ENCODE peak calls at places on chromosome 22, in four cellular contexts. P is GM12865, D is left ventricle myocardium inferior, B is NB4. A is an unnamed sample.

GRCh38 chr22:19800761-19801244 is 40.2 kb downstream of the TBX1 start:
- DNase-seq in P (no peak), D (no peak), B (peak), A (no peak)

GRCh38 chr22:48320671-48321515 is 1506.8 kb downstream of the BRD1 start:
- DNase-seq in P (no peak), D (no peak), B (no peak), A (no peak)

GRCh38 chr22:22550789-22551434 is 8.2 kb downstream of the PRAME start:
- DNase-seq in P (no peak), D (no peak), B (no peak), A (no peak)

GRCh38 chr22:47572443-47572842 is 810.0 kb downstream of the TBC1D22A start:
- DNase-seq in P (no peak), D (no peak), B (no peak), A (peak)

GRCh38 chr22:17369553-17370035 is 334 bp downstream of the CECR2 start:
- DNase-seq in P (peak), D (peak), B (peak), A (peak)

GRCh38 chr22:49959782-49960158 is 802 bp upstream of the PIM3 start:
- DNase-seq in P (peak), D (no peak), B (no peak), A (no peak)

GRCh38 chr22:24592846-24593809 is at the start of gene LRRC75B:
- DNase-seq in P (peak), D (peak), B (peak), A (peak)

GRCh38 chr22:16609548-16610261 is 17.1 kb upstream of the CCT8L2 start:
- DNase-seq in P (no peak), D (no peak), B (no peak), A (no peak)

GRCh38 chr22:23054531-23055257 is 15.6 kb upstream of the GNAZ start:
- DNase-seq in P (peak), D (no peak), B (no peak), A (no peak)

GRCh38 chr22:27065259-27065658 is 407.9 kb downstream of the MIAT start:
- DNase-seq in P (no peak), D (no peak), B (no peak), A (no peak)

DNA sequence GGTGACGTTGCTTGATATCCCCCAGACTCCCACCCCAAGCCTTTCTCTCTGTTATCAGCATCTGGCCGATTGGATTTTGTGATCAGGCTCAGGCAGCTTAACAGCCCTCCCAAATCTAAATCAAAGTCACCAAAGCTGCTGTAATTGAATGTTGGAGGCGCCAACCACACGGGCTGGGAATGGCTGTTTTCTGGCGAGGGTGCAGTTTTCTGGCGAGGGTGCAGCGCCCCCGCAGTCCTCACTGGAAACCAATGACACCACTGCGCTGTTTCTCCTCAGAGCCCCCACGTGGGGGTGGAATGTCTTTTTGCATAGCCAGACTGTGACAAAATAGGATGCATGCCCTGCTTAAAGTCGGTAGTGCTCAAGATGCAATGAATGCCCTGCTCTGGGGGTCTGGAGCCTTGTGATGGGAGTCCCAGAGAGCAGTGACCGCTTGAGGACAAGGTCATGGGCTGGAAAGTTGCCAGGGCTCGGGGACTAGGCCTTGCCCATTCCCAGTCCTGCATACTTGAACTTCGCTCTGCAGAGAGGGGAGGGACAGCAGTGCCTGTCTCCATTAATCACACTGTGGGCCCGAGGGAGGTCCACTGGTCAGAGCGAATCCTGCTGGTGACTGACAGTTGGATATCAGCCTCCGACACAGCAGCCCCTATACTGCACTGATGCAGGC is 105.3 kb downstream of the MORC2 start:
- DNase-seq in P (no peak), D (no peak), B (no peak), A (peak)
- TF ChIP-seq CTCF in P (no peak), D (no peak), B (no peak), A (no peak)

GRCh38 chr22:31122532-31123291 is at the start of gene INPP5J:
- DNase-seq in P (no peak), D (peak), B (no peak), A (no peak)

GRCh38 chr22:31120230-31120629 is 2.5 kb upstream of the INPP5J start:
- DNase-seq in P (no peak), D (no peak), B (no peak), A (no peak)

GRCh38 chr22:31120642-31121041 is 2.1 kb upstream of the INPP5J start:
- DNase-seq in P (no peak), D (no peak), B (no peak), A (no peak)

GRCh38 chr22:31122196-31122531 is 602 bp upstream of the INPP5J start:
- DNase-seq in P (no peak), D (no peak), B (no peak), A (no peak)

GRCh38 chr22:31121403-31121802 is 1.4 kb upstream of the INPP5J start:
- DNase-seq in P (no peak), D (no peak), B (no peak), A (no peak)
- TF ChIP-seq CTCF in P (no peak), D (no peak), B (no peak), A (no peak)

GRCh38 chr22:35421121-35421520 is 21.2 kb downstream of the MCM5 start:
- DNase-seq in P (no peak), D (no peak), B (no peak), A (no peak)
- TF ChIP-seq CTCF in P (no peak), D (no peak), B (no peak), A (no peak)

DNA sequence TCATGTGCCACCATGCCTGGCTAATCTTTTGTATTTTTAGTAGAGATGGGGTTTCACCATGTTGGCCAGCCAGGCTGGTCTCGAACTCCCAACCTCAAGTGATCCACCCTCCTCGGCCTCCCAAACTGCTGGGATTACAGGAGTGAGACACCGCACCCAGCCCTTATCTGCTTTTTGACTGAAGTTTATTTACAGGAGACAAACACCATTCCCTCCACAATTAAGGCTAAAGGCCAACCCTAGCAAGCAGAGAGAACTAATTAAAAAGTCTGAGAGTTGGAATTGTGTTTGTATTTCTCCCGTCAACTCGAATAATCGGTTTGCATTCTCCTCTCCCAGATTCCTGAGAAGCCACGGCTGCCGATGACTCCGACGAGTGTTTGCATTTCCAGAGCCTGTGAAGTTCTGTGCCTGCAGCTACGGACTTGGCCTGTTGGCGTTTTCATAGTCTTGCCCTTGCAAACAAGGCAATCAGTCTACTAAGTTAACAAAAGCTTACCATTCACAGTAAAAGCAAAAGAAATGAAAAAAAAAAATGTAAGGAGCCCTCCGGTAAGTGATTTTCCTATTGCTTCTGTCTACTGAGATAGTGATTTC is 73.3 kb upstream of the NUP50 start:
- DNase-seq in P (no peak), D (no peak), B (no peak), A (no peak)
- TF ChIP-seq CTCF in P (no peak), D (no peak), B (no peak), A (peak)

DNA sequence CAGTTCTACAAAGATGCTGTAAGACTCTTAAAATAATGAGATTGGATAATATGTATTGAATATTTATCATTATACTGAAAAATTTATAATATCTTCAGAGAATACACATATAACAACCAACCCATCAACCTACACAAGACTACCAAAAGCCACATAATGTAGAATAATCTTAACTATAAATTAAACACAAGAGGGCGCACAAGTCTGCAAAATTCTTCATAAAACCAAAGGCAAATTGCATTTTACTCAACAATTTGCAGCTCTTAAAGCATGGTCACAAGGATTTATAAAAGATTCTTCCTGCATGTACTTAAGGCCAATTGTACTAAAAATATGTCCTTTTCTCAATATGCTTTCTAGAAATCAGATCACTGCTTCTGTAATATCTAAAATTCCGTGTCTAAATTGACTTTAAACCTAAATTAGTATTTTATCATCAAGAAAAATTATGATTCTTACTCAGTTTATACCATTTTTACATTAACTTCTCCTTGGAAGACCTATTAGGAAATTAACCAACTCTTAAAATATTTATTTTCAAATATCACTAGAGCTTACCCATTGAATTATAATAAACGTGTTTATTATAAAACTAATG is 79.0 kb downstream of the TTC28 start:
- DNase-seq in P (peak), D (no peak), B (peak), A (no peak)
- TF ChIP-seq CTCF in P (peak), D (peak), B (peak), A (peak)

A was measured in type B pancreatic cell.